ENCODE peak calls at places on chromosomes 1 and 21, in four cellular contexts. L, Y, A and E are unnamed samples. For H3K36me3, the result is how much of the 10 kb centered on the place peaks cover.

GRCh38 chr1:32266926-32267645 is 16.0 kb downstream of the LCK start:
- DNase-seq in Y (no peak), A (no peak), L (no peak), E (no peak)

GRCh38 chr1:43835141-43836021 is 98.2 kb upstream of the ARTN start:
- DNase-seq in A (peak), L (no peak), Y (no peak), E (no peak)

GRCh38 chr1:178938959-178939317 is 68.1 kb upstream of the ANGPTL1 start:
- DNase-seq in A (no peak), L (peak), Y (peak), E (no peak)

GRCh38 chr1:221241592-221241991 is 362.3 kb downstream of the HLX start:
- DNase-seq in Y (no peak), L (no peak), A (no peak), E (no peak)

GRCh38 chr21:42835611-42836401 is 43.5 kb downstream of the WDR4 start:
- DNase-seq in Y (no peak), L (peak), A (no peak), E (no peak)

GRCh38 chr1:71156633-71157032 is 75.8 kb upstream of the ZRANB2 start:
- DNase-seq in L (no peak), A (no peak), Y (no peak), E (no peak)

GRCh38 chr1:35367914-35368313 is 99.4 kb downstream of the ZMYM4 start:
- DNase-seq in L (no peak), Y (no peak), A (no peak), E (no peak)

GRCh38 chr1:28437260-28437923 is 67.9 kb downstream of the PHACTR4 start:
- DNase-seq in L (no peak), A (no peak), Y (no peak), E (peak)

GRCh38 chr21:44920694-44921604 is at the start of gene ITGB2:
- DNase-seq in Y (peak), A (no peak), L (no peak), E (no peak)

GRCh38 chr1:204507317-204508105 is 8.7 kb upstream of the MDM4 start:
- DNase-seq in Y (no peak), A (peak), L (no peak), E (peak)

GRCh38 chr1:53639251-53639721 is 99.7 kb downstream of the GLIS1 start:
- DNase-seq in Y (peak), A (no peak), L (peak), E (peak)

GRCh38 chr1:53641481-53642214 is 97.3 kb downstream of the GLIS1 start:
- DNase-seq in L (peak), A (peak), Y (peak), E (peak)

GRCh38 chr1:53638641-53639035 is 100.3 kb downstream of the GLIS1 start:
- DNase-seq in L (peak), A (no peak), Y (peak), E (no peak)

GRCh38 chr1:53640696-53641065 is 98.3 kb downstream of the GLIS1 start:
- DNase-seq in L (peak), Y (peak), A (no peak), E (no peak)

GRCh38 chr1:53639996-53640695 is 98.8 kb downstream of the GLIS1 start:
- DNase-seq in Y (peak), L (peak), A (no peak), E (no peak)
- H3K27ac ChIP-seq in Y (no peak), L (no peak), A (no peak), E (no peak)

DNA sequence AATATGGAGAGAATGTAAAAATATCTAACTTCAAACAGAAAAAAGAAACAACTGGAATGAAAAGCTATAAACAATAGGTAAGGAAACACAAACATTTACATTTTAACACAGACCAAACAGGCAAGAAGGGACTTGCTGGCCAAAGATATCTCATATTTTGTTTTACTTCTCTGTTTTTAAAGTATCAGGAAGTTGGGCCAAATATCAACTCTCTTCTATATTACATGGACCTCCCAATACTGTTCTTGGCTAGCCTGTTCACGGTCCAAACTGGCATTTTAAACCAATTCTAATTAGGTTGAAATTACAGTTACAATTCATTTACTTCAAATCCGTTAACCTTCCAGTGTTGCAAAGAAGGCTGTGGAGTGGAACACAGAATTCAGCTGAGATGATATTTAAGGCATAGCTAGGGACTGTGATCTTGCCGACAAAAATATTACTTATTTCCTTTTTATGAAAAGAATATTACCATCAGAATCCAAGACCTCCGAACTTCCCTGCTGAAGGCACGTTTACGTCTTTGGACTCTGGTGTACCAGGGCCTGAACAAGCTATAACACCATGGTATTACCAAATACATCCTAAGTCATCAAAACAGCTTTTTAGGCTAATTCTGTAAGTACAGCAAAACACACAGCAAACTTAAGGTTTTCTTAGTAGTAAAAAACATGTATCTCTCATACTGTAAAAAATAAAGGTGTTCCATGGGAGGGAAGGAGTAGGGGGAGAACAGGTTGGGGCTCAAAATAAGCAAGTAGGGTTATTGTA is 165.4 kb downstream of the RUNX1 start:
- DNase-seq in A (no peak), L (no peak), Y (no peak), E (no peak)
- H3K4me3 ChIP-seq in A (peak), L (no peak), Y (no peak), E (no peak)

GRCh38 chr1:114423455-114423854 is 87.5 kb downstream of the TRIM33 start:
- DNase-seq in A (no peak), L (no peak), Y (no peak), E (no peak)
- H3K36me3 ChIP-seq in A (half or more), L (under half), Y (half or more), E (half or more)

DNA sequence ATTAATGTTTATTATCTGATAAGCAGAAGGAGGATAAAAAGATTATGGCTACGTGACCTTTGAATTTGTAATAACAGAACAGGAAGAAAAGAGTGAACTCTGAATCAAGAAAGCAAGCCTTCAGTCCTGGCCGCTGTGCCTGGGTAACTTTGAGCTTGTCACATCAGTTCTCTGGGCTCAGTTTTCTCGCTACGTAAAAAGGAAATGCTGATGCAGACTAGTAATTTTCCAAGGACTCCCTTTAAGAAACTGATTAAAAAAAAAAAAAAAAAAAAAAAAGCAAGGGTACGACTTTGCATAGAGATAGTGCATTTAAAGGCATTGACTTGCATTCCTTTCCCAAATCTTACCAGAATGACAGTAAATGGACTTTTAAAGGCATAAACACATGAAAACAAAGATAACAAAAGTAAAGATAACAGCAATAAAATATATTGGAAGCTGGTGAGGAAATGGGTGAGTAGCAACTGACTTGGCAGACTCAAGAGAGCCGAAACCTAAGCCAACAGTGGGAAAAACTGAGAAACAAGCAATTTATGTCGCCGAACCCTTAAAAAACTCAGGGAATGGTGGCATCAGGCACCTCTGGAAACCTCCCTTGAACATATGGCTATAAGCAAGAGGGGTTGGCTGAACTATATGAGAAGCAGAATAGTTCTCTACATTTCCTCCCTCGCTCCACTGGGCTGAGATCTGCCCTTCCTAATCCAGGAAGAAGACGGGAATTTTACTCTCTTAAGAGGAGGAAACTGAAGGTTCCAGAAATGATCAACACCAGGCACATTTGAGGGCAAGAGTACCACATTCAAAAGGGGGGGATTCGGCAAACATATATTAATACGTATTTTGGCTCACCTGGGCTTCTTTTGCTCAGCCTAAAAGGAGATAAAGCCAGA is 189.2 kb downstream of the CDC7 start:
- DNase-seq in Y (no peak), L (no peak), A (no peak), E (no peak)
- H3K27ac ChIP-seq in Y (peak), L (no peak), A (no peak), E (no peak)

GRCh38 chr1:19390166-19390850 is 78.2 kb downstream of the SLC66A1 start:
- DNase-seq in L (no peak), Y (no peak), A (no peak), E (no peak)
- H3K4me3 ChIP-seq in L (no peak), Y (no peak), A (peak), E (no peak)